ENCODE peak calls at places on chromosomes 11 and 22, in six cellular contexts. P is neural progenitor cell, K is GM23338, S is keratinocyte, I is astrocyte, H is PC-9. Y is an unnamed sample. For H3K79me2, the result is how much of the 10 kb centered on the place peaks cover.

GRCh38 chr22:49903322-49904039 is 14.8 kb downstream of the ALG12 start:
- DNase-seq in S (no peak), H (no peak), K (no peak), I (no peak), P (no peak), Y (no peak)

GRCh38 chr11:66934971-66935779 is 23.0 kb downstream of the PC start:
- DNase-seq in H (no peak), I (peak), K (no peak), P (no peak), S (no peak), Y (peak)

GRCh38 chr11:93648168-93648567 is 13.3 kb upstream of the CEP295 start:
- DNase-seq in P (peak), I (peak), S (no peak), H (no peak), K (peak), Y (peak)

GRCh38 chr11:82871646-82872045 is 28.6 kb downstream of the PRCP start:
- DNase-seq in P (no peak), S (no peak), H (no peak), I (no peak), K (no peak), Y (no peak)

GRCh38 chr22:19972652-19973550 is 31.3 kb upstream of the TXNRD2 start:
- DNase-seq in I (no peak), H (no peak), P (no peak), K (peak), S (no peak), Y (no peak)

GRCh38 chr11:119807402-119807801 is 78.4 kb upstream of the NECTIN1 start:
- DNase-seq in K (no peak), I (no peak), P (no peak), H (no peak), S (no peak), Y (no peak)

GRCh38 chr11:66492161-66492865 is 12.1 kb downstream of the DPP3 start:
- DNase-seq in P (no peak), I (peak), S (no peak), H (no peak), K (no peak), Y (peak)

GRCh38 chr11:70756756-70757155 is 358.4 kb downstream of the CTTN start:
- DNase-seq in H (no peak), I (no peak), K (no peak), P (no peak), S (no peak), Y (no peak)

GRCh38 chr22:37907036-37907954 is 1.2 kb downstream of the MICALL1 start:
- DNase-seq in K (peak), P (no peak), S (no peak), H (peak), I (no peak), Y (no peak)

GRCh38 chr11:199782-200181 is 6.9 kb downstream of the SCGB1C1 start:
- DNase-seq in S (no peak), H (no peak), P (no peak), I (no peak), K (peak), Y (no peak)

GRCh38 chr11:128717581-128717980 is 23.7 kb downstream of the FLI1 start:
- DNase-seq in H (no peak), I (no peak), P (no peak), S (no peak), K (no peak), Y (no peak)

GRCh38 chr11:68271023-68271780 is 571 bp downstream of the C11orf24 start:
- DNase-seq in K (peak), I (peak), P (peak), S (no peak), H (peak), Y (peak)

GRCh38 chr11:66867425-66868040 is 10.7 kb downstream of the LRFN4 start:
- DNase-seq in S (no peak), K (peak), H (no peak), P (no peak), I (no peak), Y (no peak)

GRCh38 chr11:93005239-93005638 is 35.8 kb downstream of the MTNR1B start:
- DNase-seq in P (no peak), H (no peak), I (peak), K (no peak), S (peak), Y (peak)

GRCh38 chr11:96143016-96143670 is 199.9 kb downstream of the MAML2 start:
- DNase-seq in P (peak), K (no peak), S (no peak), H (peak), I (no peak), Y (peak)

GRCh38 chr22:30272781-30273180 is 6.1 kb upstream of the OSM start:
- DNase-seq in H (no peak), S (no peak), K (no peak), P (no peak), I (no peak), Y (no peak)

GRCh38 chr11:40328890-40329617 is 1130.4 kb downstream of the LRRC4C start:
- DNase-seq in I (peak), K (no peak), H (peak), S (no peak), P (no peak), Y (peak)

GRCh38 chr11:75518204-75518549 is 7.6 kb downstream of the GDPD5 start:
- DNase-seq in P (peak), H (no peak), I (no peak), K (no peak), S (no peak), Y (no peak)
- H3K4me2 ChIP-seq in P (peak), H (no peak), I (no peak), K (no peak), S (no peak), Y (no peak)

GRCh38 chr22:33124471-33124870 is 66.3 kb upstream of the SYN3 start:
- DNase-seq in S (peak), I (no peak), H (no peak), K (no peak), P (no peak), Y (no peak)

GRCh38 chr22:33129621-33130020 is 71.4 kb upstream of the SYN3 start:
- DNase-seq in I (no peak), P (no peak), K (no peak), S (no peak), H (no peak), Y (no peak)

GRCh38 chr22:33130473-33130872 is 72.3 kb upstream of the SYN3 start:
- DNase-seq in K (no peak), H (no peak), S (no peak), P (no peak), I (no peak), Y (no peak)

GRCh38 chr22:33126881-33127280 is 68.7 kb upstream of the SYN3 start:
- DNase-seq in I (no peak), S (no peak), K (peak), P (peak), H (no peak), Y (no peak)
- TF ChIP-seq CTCF in I (no peak), S (peak), K (peak), P (peak), H (peak), Y (no peak)

DNA sequence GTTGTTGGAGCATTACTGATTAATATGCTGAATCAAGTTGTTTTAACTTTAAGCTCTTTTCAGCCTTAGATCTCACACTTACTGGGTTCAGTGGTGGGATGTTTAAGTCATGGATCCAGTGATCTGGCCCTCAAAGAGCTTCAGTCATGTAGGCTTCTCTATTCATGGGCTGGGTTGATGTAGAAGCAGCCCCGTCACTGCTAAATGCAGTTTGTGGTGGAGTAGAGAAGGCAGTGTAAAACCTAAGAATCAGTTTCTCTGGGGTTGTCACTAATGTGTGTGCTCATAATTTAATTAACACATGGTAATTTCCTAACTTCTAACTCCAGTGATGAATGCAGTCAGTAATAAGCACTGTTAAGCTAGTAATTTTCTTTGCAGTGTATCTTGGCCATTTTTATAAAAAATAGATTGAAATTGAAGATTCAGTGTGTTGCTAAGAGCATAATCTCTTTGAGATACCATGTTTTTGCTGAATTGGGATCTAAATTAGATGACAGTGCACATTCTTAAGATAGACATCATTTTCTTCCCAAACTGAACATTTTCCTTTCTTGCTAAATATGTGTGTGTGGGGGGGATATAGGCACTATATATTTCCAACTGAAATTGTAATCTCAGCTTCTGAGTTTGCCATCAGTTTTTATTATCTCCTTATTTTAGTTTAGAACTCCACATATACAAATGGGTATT is 9.0 kb downstream of the SPCS2 start:
- DNase-seq in K (no peak), S (no peak), I (no peak), H (no peak), P (no peak), Y (no peak)
- H3K79me2 ChIP-seq in K (half or more), S (half or more), I (half or more), H (half or more), P (half or more), Y (half or more)

GRCh38 chr11:86503131-86503530 is 128.4 kb downstream of the CCDC81 start:
- DNase-seq in K (no peak), I (no peak), H (no peak), S (no peak), P (no peak), Y (no peak)
- H3K4me2 ChIP-seq in K (no peak), I (no peak), H (no peak), S (no peak), P (no peak), Y (no peak)

Y was measured in fibroblast of lung.